ENCODE peak calls at places on chromosomes 16 and 17, in five cellular contexts. B, K, P, G and T are unnamed samples.

GRCh38 chr17:78361227-78361683 is 1.4 kb upstream of the SOCS3 start:
- DNase-seq in G (no peak), P (no peak), B (no peak), K (no peak), T (no peak)

GRCh38 chr16:67237396-67238277 is 9.6 kb downstream of the FHOD1 start:
- DNase-seq in K (no peak), P (no peak), G (no peak), B (no peak), T (no peak)

GRCh38 chr16:47047804-47048203 is 74.3 kb upstream of the DNAJA2 start:
- DNase-seq in B (no peak), K (no peak), P (no peak), G (no peak), T (no peak)

GRCh38 chr16:86063696-86064405 is 164.9 kb downstream of the IRF8 start:
- DNase-seq in G (no peak), B (no peak), P (no peak), K (no peak), T (no peak)

GRCh38 chr16:67071476-67072048 is 38.2 kb upstream of the PHAF1 start:
- DNase-seq in K (no peak), B (no peak), G (no peak), P (no peak), T (no peak)

GRCh38 chr17:77445030-77445907 is 304.5 kb downstream of the SEC14L1 start:
- DNase-seq in G (peak), B (peak), K (no peak), P (no peak), T (no peak)

GRCh38 chr17:57834146-57834741 is 15.6 kb downstream of the MRPS23 start:
- DNase-seq in B (no peak), K (peak), G (no peak), P (no peak), T (no peak)

GRCh38 chr17:37708008-37708615 is 36.7 kb downstream of the HNF1B start:
- DNase-seq in G (no peak), P (no peak), B (no peak), K (no peak), T (no peak)

GRCh38 chr17:794876-795275 is 12.7 kb downstream of the MRM3 start:
- DNase-seq in B (peak), P (peak), K (peak), G (peak), T (peak)

GRCh38 chr16:64356267-64356666 is 765.6 kb downstream of the CDH11 start:
- DNase-seq in G (no peak), K (no peak), P (peak), B (no peak), T (no peak)

GRCh38 chr17:41555105-41555887 is 16.6 kb downstream of the KRT9 start:
- DNase-seq in G (no peak), B (no peak), K (no peak), P (no peak), T (no peak)

GRCh38 chr16:10770907-10771306 is 27.3 kb downstream of the NUBP1 start:
- DNase-seq in G (no peak), P (no peak), B (no peak), K (no peak), T (no peak)

GRCh38 chr16:51767564-51767963 is 616.5 kb upstream of the SALL1 start:
- DNase-seq in G (no peak), B (no peak), P (no peak), K (no peak), T (no peak)

GRCh38 chr16:55835578-55835977 is 2.7 kb upstream of the CES1 start:
- DNase-seq in P (no peak), G (no peak), B (no peak), K (no peak), T (no peak)

GRCh38 chr17:51548125-51548524 is 287.8 kb downstream of the UTP18 start:
- DNase-seq in B (no peak), P (no peak), G (no peak), K (no peak), T (no peak)

GRCh38 chr17:36133629-36134259 is 30.1 kb downstream of the CCL4 start:
- DNase-seq in G (no peak), B (no peak), P (no peak), K (no peak), T (no peak)

GRCh38 chr17:36142806-36143205 is 33.6 kb downstream of the TBC1D3B start:
- DNase-seq in G (no peak), B (no peak), K (no peak), P (no peak), T (no peak)

GRCh38 chr16:23847938-23848337 is 12.2 kb downstream of the PRKCB start:
- DNase-seq in G (peak), B (no peak), K (no peak), P (no peak), T (no peak)

GRCh38 chr17:39251997-39252396 is 26.3 kb upstream of the STAC2 start:
- DNase-seq in K (no peak), G (no peak), B (no peak), P (no peak), T (no peak)

GRCh38 chr17:63436523-63437110 is 9.5 kb downstream of the CYB561 start:
- DNase-seq in P (no peak), G (no peak), K (peak), B (no peak), T (no peak)

GRCh38 chr16:31099860-31100638 is 5.5 kb upstream of the VKORC1 start:
- DNase-seq in G (no peak), K (no peak), B (no peak), P (peak), T (no peak)

GRCh38 chr17:47847341-47848197 is 3.4 kb downstream of the SP6 start:
- DNase-seq in K (peak), P (no peak), B (no peak), G (no peak), T (peak)

GRCh38 chr17:44928950-44929720 is 13.8 kb upstream of the GFAP start:
- DNase-seq in G (no peak), P (no peak), B (no peak), K (no peak), T (no peak)

GRCh38 chr16:6247771-6248170 is 1084.9 kb upstream of the RBFOX1 start:
- DNase-seq in P (no peak), G (no peak), B (no peak), K (no peak), T (no peak)
- TF ChIP-seq CTCF in P (no peak), G (no peak), B (no peak), K (no peak), T (no peak)

GRCh38 chr16:2473999-2474876 is 689 bp upstream of the TBC1D24 start:
- DNase-seq in G (peak), K (peak), P (no peak), B (peak), T (no peak)
- TF ChIP-seq CTCF in G (peak), K (peak), P (peak), B (peak), T (peak)

DNA sequence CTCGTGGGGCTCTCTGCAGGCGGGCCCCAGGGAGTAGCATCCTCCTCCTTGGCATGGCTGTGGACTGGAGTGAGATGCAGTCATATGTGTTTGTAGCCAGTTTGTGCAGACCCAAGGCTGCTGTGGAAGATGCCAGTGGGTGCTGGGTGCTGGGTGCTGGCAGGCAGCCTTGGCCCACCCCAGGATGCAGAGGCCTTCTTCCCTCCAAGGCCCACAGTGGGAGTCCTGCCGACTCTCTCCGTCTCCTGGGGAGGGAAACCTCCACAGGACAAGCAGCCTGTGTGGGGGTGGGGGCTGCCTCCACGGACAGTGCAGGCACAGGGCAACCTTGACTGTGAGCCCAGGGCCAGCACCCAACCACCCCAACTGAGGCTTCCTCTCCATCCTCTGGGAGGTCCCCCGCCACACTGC is 13.8 kb upstream of the TMEM92 start:
- DNase-seq in K (no peak), B (peak), G (no peak), P (no peak), T (no peak)
- TF ChIP-seq CTCF in K (no peak), B (no peak), G (no peak), P (no peak), T (no peak)

DNA sequence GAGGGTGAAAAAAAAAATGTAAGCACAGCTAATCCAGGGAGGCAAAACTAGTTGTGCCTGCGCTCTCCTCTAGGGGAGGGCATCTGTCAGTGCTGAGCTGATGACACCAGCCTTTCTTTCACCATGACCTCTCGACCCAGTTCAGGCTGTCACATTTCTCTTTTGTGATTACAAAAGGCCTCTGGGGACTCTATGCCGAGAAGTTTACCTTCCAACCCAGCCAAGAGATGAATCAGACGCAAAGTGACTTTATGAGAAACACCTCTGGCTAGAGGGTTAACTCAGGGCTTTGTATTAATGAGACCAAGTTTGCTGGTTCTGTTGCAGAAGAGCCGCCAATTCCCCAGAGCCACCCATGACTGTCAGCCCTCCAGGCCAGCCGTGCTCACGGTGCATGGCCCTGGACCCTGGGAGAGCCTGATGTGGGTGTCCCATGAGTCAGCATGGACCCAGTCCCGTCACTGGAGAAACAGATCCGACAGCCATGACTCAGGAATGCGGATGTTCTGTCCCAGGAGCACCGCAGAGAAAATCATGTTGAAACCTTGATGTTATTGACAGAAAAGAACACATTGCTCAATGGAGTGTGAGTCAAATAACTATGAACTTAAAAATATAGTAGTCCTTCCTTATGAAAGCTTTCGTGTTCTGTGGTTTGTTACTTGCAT is 437.2 kb downstream of the HS3ST3B1 start:
- DNase-seq in B (peak), G (no peak), K (peak), P (peak), T (no peak)
- TF ChIP-seq CTCF in B (no peak), G (no peak), K (peak), P (peak), T (peak)

GRCh38 chr17:13114601-13115024 is 96.8 kb upstream of the ELAC2 start:
- DNase-seq in G (no peak), P (peak), B (peak), K (peak), T (peak)
- TF ChIP-seq CTCF in G (peak), P (peak), B (peak), K (peak), T (peak)

DNA sequence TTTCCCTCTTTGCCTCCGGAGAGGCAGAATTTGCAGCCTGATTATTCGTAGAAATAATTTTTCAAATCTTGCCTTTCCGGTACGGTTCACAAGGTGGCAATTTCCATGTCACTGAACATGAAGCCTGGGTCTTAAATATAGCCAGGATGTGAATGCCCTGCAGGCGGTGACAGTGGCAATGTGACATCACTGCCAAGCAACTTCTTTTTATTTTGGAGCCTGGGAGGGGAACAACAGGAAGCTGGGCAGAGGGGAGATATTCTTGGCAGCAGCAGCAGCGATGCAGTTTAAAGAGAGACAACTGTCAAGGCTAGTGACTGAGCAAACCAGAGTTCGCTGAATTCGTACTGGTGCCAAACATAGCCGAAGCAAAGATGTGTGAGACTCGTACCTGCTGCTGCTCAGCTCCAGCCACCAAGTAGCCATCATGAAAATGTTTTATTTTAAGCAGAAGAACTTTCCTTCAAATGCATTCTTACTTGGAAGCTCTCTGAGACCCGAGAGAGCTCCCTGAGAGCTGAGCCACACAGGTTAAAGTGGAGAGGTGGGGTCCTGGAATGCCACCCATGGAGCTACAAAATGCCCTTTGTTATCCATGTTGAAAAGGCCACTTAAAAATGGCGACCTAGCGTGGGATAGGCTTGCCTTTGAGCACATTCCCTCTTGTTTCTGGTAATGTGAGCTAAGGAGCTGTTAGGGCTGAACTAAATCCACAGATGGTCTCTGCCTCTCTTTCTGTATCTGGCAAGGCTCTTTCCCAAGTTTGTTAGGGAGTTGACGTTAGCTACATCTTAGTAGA is 171.3 kb downstream of the SNX29 start:
- DNase-seq in G (peak), B (no peak), P (no peak), K (peak), T (no peak)
- TF ChIP-seq CTCF in G (no peak), B (no peak), P (no peak), K (no peak), T (no peak)

DNA sequence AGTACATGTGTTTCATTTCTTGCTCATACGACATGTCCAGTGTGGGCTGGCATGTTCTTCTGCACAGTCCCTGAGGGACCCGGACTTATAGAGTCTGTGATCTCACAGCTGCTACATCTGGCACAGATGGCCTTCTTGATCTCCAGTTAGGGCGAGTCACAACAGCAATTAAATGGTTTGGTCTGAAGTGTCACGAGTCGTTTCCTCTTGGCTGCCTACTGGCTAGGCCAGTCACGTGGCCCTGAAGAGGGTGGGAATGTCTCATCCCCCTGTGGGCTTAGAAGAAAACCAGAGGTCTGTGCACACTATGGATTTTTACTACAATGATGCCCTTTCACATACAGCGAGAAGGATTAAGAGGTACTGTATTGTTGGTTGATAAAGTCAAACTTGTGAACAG is 443.6 kb downstream of the WWOX start:
- DNase-seq in B (no peak), K (no peak), G (no peak), P (no peak), T (no peak)
- TF ChIP-seq CTCF in B (no peak), K (no peak), G (no peak), P (no peak), T (no peak)